ENCODE peak calls at places on chromosomes 7 and 10, in seven cellular contexts. One of them, this sample, is unnamed.

GRCh38 chr7:129606801-129607200 is 4.7 kb upstream of the NRF1 start:
- DNase-seq in transverse colon: peak; percentile 13
- DNase-seq in thoracic aorta: no peak
- DNase-seq in CD8-positive, alpha-beta T cell: no peak
- DNase-seq in PC-3: no peak
- DNase-seq in heart left ventricle: no peak
- DNase-seq in body of pancreas: peak; percentile 30
- DNase-seq in this sample: no peak

GRCh38 chr7:6167004-6167551 is 105.3 kb downstream of the CYTH3 start:
- DNase-seq in transverse colon: no peak
- DNase-seq in thoracic aorta: no peak
- DNase-seq in CD8-positive, alpha-beta T cell: no peak
- DNase-seq in PC-3: no peak
- DNase-seq in heart left ventricle: peak; percentile 67
- DNase-seq in body of pancreas: no peak
- DNase-seq in this sample: no peak

GRCh38 chr7:25847331-25848070 is 304.5 kb upstream of the NFE2L3 start:
- DNase-seq in transverse colon: no peak
- DNase-seq in thoracic aorta: no peak
- DNase-seq in CD8-positive, alpha-beta T cell: no peak
- DNase-seq in PC-3: peak; percentile 48
- DNase-seq in heart left ventricle: no peak
- DNase-seq in body of pancreas: no peak
- DNase-seq in this sample: no peak

GRCh38 chr10:79135790-79136189 is 67.0 kb downstream of the ZMIZ1 start:
- DNase-seq in transverse colon: no peak
- DNase-seq in thoracic aorta: no peak
- DNase-seq in CD8-positive, alpha-beta T cell: no peak
- DNase-seq in PC-3: no peak
- DNase-seq in heart left ventricle: peak; percentile 63
- DNase-seq in body of pancreas: no peak
- DNase-seq in this sample: no peak

GRCh38 chr10:95814011-95814727 is 58.2 kb downstream of the ENTPD1 start:
- DNase-seq in transverse colon: no peak
- DNase-seq in thoracic aorta: no peak
- DNase-seq in CD8-positive, alpha-beta T cell: no peak
- DNase-seq in PC-3: peak; percentile 55
- DNase-seq in heart left ventricle: peak; percentile 39
- DNase-seq in body of pancreas: peak; percentile 54
- DNase-seq in this sample: no peak

GRCh38 chr10:13913890-13914289 is 327.1 kb downstream of the PRPF18 start:
- DNase-seq in transverse colon: no peak
- DNase-seq in thoracic aorta: no peak
- DNase-seq in CD8-positive, alpha-beta T cell: no peak
- DNase-seq in PC-3: no peak
- DNase-seq in heart left ventricle: no peak
- DNase-seq in body of pancreas: peak; percentile 30
- DNase-seq in this sample: no peak

GRCh38 chr10:115417585-115418265 is 324.6 kb downstream of the ATRNL1 start:
- DNase-seq in transverse colon: peak; percentile 8
- DNase-seq in thoracic aorta: no peak
- DNase-seq in CD8-positive, alpha-beta T cell: no peak
- DNase-seq in PC-3: peak; percentile 41
- DNase-seq in heart left ventricle: no peak
- DNase-seq in body of pancreas: peak; percentile 36
- DNase-seq in this sample: no peak

GRCh38 chr7:97733276-97734206 is 1.7 kb downstream of the TAC1 start:
- DNase-seq in transverse colon: no peak
- DNase-seq in thoracic aorta: no peak
- DNase-seq in CD8-positive, alpha-beta T cell: no peak
- DNase-seq in PC-3: no peak
- DNase-seq in heart left ventricle: no peak
- DNase-seq in body of pancreas: no peak
- DNase-seq in this sample: no peak

GRCh38 chr7:5177060-5177459 is 13.0 kb upstream of the WIPI2 start:
- DNase-seq in transverse colon: peak; percentile 40
- DNase-seq in thoracic aorta: peak; percentile 12
- DNase-seq in CD8-positive, alpha-beta T cell: no peak
- DNase-seq in PC-3: peak; percentile 60
- DNase-seq in heart left ventricle: peak; percentile 79
- DNase-seq in body of pancreas: peak; percentile 93
- DNase-seq in this sample: no peak

GRCh38 chr7:101952355-101953247 is 135.2 kb downstream of the CUX1 start:
- DNase-seq in transverse colon: no peak
- DNase-seq in thoracic aorta: no peak
- DNase-seq in CD8-positive, alpha-beta T cell: no peak
- DNase-seq in PC-3: peak; percentile 84
- DNase-seq in heart left ventricle: no peak
- DNase-seq in body of pancreas: peak; percentile 37
- DNase-seq in this sample: no peak

GRCh38 chr7:106841896-106842390 is 23.1 kb upstream of the PIK3CG start:
- DNase-seq in transverse colon: no peak
- DNase-seq in thoracic aorta: no peak
- DNase-seq in CD8-positive, alpha-beta T cell: no peak
- DNase-seq in PC-3: no peak
- DNase-seq in heart left ventricle: no peak
- DNase-seq in body of pancreas: no peak
- DNase-seq in this sample: no peak

GRCh38 chr10:32790483-32790882 is 167.5 kb downstream of the ITGB1 start:
- DNase-seq in transverse colon: no peak
- DNase-seq in thoracic aorta: no peak
- DNase-seq in CD8-positive, alpha-beta T cell: no peak
- DNase-seq in PC-3: no peak
- DNase-seq in heart left ventricle: no peak
- DNase-seq in body of pancreas: no peak
- DNase-seq in this sample: no peak

GRCh38 chr7:100911484-100911883 is 15.8 kb upstream of the ACHE start:
- DNase-seq in transverse colon: peak; percentile 17
- DNase-seq in thoracic aorta: no peak
- DNase-seq in CD8-positive, alpha-beta T cell: no peak
- DNase-seq in PC-3: no peak
- DNase-seq in heart left ventricle: no peak
- DNase-seq in body of pancreas: no peak
- DNase-seq in this sample: no peak

GRCh38 chr7:73908123-73908611 is 47.2 kb downstream of the TMEM270 start:
- DNase-seq in transverse colon: no peak
- DNase-seq in thoracic aorta: no peak
- DNase-seq in CD8-positive, alpha-beta T cell: no peak
- DNase-seq in PC-3: no peak
- DNase-seq in heart left ventricle: no peak
- DNase-seq in body of pancreas: no peak
- DNase-seq in this sample: no peak

GRCh38 chr7:124856299-124856888 is 73.2 kb downstream of the POT1 start:
- DNase-seq in transverse colon: no peak
- DNase-seq in thoracic aorta: no peak
- DNase-seq in CD8-positive, alpha-beta T cell: no peak
- DNase-seq in PC-3: peak; percentile 67
- DNase-seq in heart left ventricle: no peak
- DNase-seq in body of pancreas: no peak
- DNase-seq in this sample: no peak

GRCh38 chr10:13347235-13348156 is 597 bp downstream of the SEPHS1 start:
- DNase-seq in transverse colon: peak; percentile 87
- DNase-seq in thoracic aorta: peak; percentile 52
- DNase-seq in CD8-positive, alpha-beta T cell: peak; percentile 47
- DNase-seq in PC-3: peak; percentile 61
- DNase-seq in heart left ventricle: peak; percentile 88
- DNase-seq in body of pancreas: peak; percentile 86
- DNase-seq in this sample: peak; percentile 84

GRCh38 chr7:159112136-159113011 is 32.3 kb downstream of the VIPR2 start:
- DNase-seq in transverse colon: no peak
- DNase-seq in thoracic aorta: no peak
- DNase-seq in CD8-positive, alpha-beta T cell: no peak
- DNase-seq in PC-3: no peak
- DNase-seq in heart left ventricle: no peak
- DNase-seq in body of pancreas: no peak
- DNase-seq in this sample: no peak
- H3K4me1 ChIP-seq in transverse colon: peaks cover 13% of the 10 kb centered on the region
- H3K4me1 ChIP-seq in thoracic aorta: peaks cover 42% of the 10 kb centered on the region
- H3K4me1 ChIP-seq in CD8-positive, alpha-beta T cell: no peaks in the 10 kb centered on the region
- H3K4me1 ChIP-seq in PC-3: no peaks in the 10 kb centered on the region
- H3K4me1 ChIP-seq in heart left ventricle: peaks cover 15% of the 10 kb centered on the region
- H3K4me1 ChIP-seq in body of pancreas: peaks cover 60% of the 10 kb centered on the region
- H3K4me1 ChIP-seq in this sample: no peaks in the 10 kb centered on the region

DNA sequence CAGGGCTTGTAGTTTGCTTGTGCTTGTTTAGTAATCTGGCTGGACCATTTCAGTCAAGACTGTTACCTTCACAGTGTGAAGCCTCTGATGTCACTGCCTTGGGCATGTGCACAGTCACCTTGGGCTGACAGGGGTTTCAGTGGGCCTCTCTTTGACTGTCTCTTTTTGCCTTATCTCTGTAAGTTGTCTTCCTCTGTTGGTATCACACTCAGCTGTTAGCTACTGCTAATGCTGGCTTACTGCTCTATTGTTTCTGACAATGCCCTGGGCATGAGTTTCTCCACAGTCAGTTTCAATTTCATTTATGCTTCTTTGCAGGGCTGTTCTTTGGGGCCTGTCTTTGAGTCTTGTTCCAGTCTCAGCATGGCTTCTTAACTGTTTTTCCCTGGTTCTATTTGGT is 201.9 kb upstream of the SHH start:
- DNase-seq in transverse colon: no peak
- DNase-seq in thoracic aorta: no peak
- DNase-seq in CD8-positive, alpha-beta T cell: no peak
- DNase-seq in PC-3: no peak
- DNase-seq in heart left ventricle: no peak
- DNase-seq in body of pancreas: no peak
- DNase-seq in this sample: no peak
- TF ChIP-seq CTCF in transverse colon: no peak
- TF ChIP-seq CTCF in thoracic aorta: no peak
- TF ChIP-seq CTCF in CD8-positive, alpha-beta T cell: no peak
- TF ChIP-seq CTCF in PC-3: no peak
- TF ChIP-seq CTCF in heart left ventricle: no peak
- TF ChIP-seq CTCF in body of pancreas: no peak
- TF ChIP-seq CTCF in this sample: no peak

DNA sequence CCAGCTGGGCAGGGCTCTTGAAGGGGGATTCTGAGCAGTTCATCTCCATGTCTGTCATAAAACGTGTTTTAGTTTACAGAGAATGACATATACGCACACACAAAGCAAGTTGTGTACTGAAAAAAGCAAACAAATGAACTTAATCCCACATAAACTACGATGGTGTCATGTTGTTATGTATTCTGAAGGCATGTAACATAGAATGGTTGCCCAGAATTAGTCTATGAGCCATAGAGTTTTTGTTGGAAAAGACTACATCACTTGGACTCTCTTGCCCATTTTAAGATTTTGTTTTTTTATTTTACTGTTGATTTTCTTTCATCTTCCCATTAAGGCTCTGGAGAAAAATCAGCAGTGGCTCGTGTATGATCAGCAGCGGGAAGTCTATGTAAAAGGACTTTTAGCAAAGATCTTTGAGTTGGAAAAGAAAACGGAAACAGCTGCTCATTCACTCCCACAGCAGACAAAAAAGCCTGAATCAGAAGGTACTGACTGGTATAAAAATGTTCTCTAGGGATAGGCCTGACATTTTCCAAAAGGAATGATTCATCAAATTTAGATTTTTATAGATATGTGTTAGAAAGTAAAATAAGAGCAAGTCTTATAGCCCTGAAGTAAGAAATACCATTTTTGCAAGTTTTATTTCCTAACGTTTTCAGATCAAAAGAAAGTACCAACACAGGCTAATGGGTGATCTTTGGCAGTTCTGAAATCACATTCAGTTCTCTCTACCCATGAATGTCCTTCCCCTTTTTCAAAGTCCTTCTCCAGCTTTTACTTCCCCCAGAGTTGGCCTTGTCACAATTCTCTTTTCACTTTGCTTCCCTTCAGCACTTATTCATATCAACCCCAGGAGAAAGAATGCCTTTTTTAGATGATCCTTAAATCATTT is 18.9 kb downstream of the CEP55 start:
- DNase-seq in transverse colon: no peak
- DNase-seq in thoracic aorta: no peak
- DNase-seq in CD8-positive, alpha-beta T cell: no peak
- DNase-seq in PC-3: no peak
- DNase-seq in heart left ventricle: no peak
- DNase-seq in body of pancreas: no peak
- DNase-seq in this sample: no peak
- H3K4me3 ChIP-seq in transverse colon: no peak overlapping the region
- H3K4me3 ChIP-seq in thoracic aorta: peak overlapping the region; percentile 10
- H3K4me3 ChIP-seq in CD8-positive, alpha-beta T cell: no peak overlapping the region
- H3K4me3 ChIP-seq in PC-3: no peak overlapping the region
- H3K4me3 ChIP-seq in heart left ventricle: no peak overlapping the region
- H3K4me3 ChIP-seq in body of pancreas: no peak overlapping the region
- H3K4me3 ChIP-seq in this sample: no peak overlapping the region

GRCh38 chr10:80894797-80895467 is 357.2 kb downstream of the SH2D4B start:
- DNase-seq in transverse colon: no peak
- DNase-seq in thoracic aorta: no peak
- DNase-seq in CD8-positive, alpha-beta T cell: no peak
- DNase-seq in PC-3: no peak
- DNase-seq in heart left ventricle: no peak
- DNase-seq in body of pancreas: no peak
- DNase-seq in this sample: no peak
- H3K4me1 ChIP-seq in transverse colon: no peaks in the 10 kb centered on the region
- H3K4me1 ChIP-seq in thoracic aorta: no peaks in the 10 kb centered on the region
- H3K4me1 ChIP-seq in CD8-positive, alpha-beta T cell: no peaks in the 10 kb centered on the region
- H3K4me1 ChIP-seq in PC-3: no peaks in the 10 kb centered on the region
- H3K4me1 ChIP-seq in heart left ventricle: no peaks in the 10 kb centered on the region
- H3K4me1 ChIP-seq in body of pancreas: no peaks in the 10 kb centered on the region
- H3K4me1 ChIP-seq in this sample: no peaks in the 10 kb centered on the region

DNA sequence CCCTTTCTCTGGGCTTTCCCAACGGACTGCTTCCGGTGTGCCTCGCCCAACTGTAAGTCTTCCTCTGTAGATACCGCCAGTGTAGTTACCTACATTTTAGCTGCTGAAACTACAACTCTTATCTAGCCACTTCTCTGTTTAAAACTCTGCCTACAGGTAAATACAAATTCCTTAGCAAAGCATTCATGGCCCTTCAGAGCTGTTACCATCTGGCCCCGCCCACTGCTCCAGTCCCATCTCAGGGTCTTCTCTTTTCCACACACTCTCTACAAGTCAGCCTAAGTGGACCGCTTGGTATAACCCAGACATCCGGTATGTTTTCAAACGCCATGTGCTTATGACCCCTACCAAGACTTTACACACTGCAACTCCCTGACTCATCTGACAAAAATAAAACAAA is 41.0 kb upstream of the LAMB4 start:
- DNase-seq in transverse colon: no peak
- DNase-seq in thoracic aorta: no peak
- DNase-seq in CD8-positive, alpha-beta T cell: no peak
- DNase-seq in PC-3: no peak
- DNase-seq in heart left ventricle: no peak
- DNase-seq in body of pancreas: no peak
- DNase-seq in this sample: no peak
- TF ChIP-seq CTCF in transverse colon: no peak
- TF ChIP-seq CTCF in thoracic aorta: no peak
- TF ChIP-seq CTCF in CD8-positive, alpha-beta T cell: no peak
- TF ChIP-seq CTCF in PC-3: no peak
- TF ChIP-seq CTCF in heart left ventricle: no peak
- TF ChIP-seq CTCF in body of pancreas: no peak
- TF ChIP-seq CTCF in this sample: no peak

DNA sequence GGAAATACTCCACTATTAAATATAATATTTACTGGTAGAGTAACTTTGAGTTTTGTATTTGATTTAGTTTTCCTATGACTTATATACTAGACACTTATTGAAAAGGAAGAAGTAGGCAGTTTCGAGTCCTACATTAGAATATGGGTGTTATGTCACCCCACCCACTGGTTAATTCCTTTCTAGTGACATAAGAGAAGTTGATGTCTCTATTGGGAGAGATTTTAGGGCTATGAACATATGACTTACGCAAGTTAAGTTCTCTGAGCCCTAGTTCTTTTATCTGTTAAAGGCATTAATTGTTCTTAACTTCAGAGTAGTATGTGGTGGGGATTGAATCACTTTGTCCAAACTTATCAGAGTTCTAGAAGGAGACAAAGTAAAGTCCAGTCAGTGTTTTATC is 30.5 kb downstream of the CPED1 start:
- DNase-seq in transverse colon: no peak
- DNase-seq in thoracic aorta: no peak
- DNase-seq in CD8-positive, alpha-beta T cell: no peak
- DNase-seq in PC-3: no peak
- DNase-seq in heart left ventricle: no peak
- DNase-seq in body of pancreas: no peak
- DNase-seq in this sample: no peak
- H3K4me3 ChIP-seq in transverse colon: no peak overlapping the region
- H3K4me3 ChIP-seq in thoracic aorta: no peak overlapping the region
- H3K4me3 ChIP-seq in CD8-positive, alpha-beta T cell: no peak overlapping the region
- H3K4me3 ChIP-seq in PC-3: no peak overlapping the region
- H3K4me3 ChIP-seq in heart left ventricle: no peak overlapping the region
- H3K4me3 ChIP-seq in body of pancreas: no peak overlapping the region
- H3K4me3 ChIP-seq in this sample: no peak overlapping the region